ENCODE peak calls at places on chromosomes 4 and X, in seven cellular contexts. I, S, W, F, E, N and M are unnamed samples. For H3K4me1, H3K36me3 and H3K9me3, the result is how much of the 10 kb centered on the place peaks cover.

GRCh38 chrX:34875204-34875603 is 67.4 kb upstream of the FAM47B start:
- DNase-seq in F (no peak), W (peak), S (no peak), E (peak), I (no peak), N (no peak), M (no peak)

GRCh38 chr4:1991087-1991486 is 17.7 kb downstream of the NELFA start:
- DNase-seq in W (no peak), F (peak), S (no peak), I (no peak), N (no peak), E (no peak), M (no peak)

GRCh38 chr4:110944501-110944900 is 321.6 kb upstream of the PITX2 start:
- DNase-seq in N (no peak), E (no peak), F (no peak), W (no peak), S (no peak), I (no peak), M (no peak)

GRCh38 chrX:142156567-142156966 is 48.5 kb downstream of the MAGEC2 start:
- DNase-seq in I (no peak), S (no peak), F (no peak), N (no peak), W (no peak), E (no peak), M (no peak)

GRCh38 chr4:40827774-40828173 is 78.0 kb downstream of the NSUN7 start:
- DNase-seq in W (peak), S (no peak), N (no peak), F (no peak), I (no peak), E (no peak), M (no peak)

GRCh38 chrX:3520987-3521875 is 174.8 kb upstream of the MXRA5 start:
- DNase-seq in W (no peak), S (no peak), E (peak), F (no peak), I (no peak), N (no peak), M (no peak)

GRCh38 chrX:47321386-47321785 is 49.0 kb upstream of the ZNF157 start:
- DNase-seq in I (no peak), S (no peak), N (peak), W (peak), F (peak), E (peak), M (no peak)

GRCh38 chr4:141502755-141503154 is 133.6 kb upstream of the IL15 start:
- DNase-seq in N (no peak), E (no peak), W (no peak), I (no peak), S (no peak), F (no peak), M (peak)

GRCh38 chrX:15579778-15580747 is 20.7 kb downstream of the ACE2 start:
- DNase-seq in N (no peak), W (peak), I (no peak), F (no peak), E (peak), S (peak), M (peak)

GRCh38 chr4:109803924-109804571 is 2.2 kb upstream of the CFI start:
- DNase-seq in E (peak), S (peak), N (peak), W (peak), F (no peak), I (no peak), M (peak)

GRCh38 chr4:53281438-53281837 is 84.4 kb downstream of the SCFD2 start:
- DNase-seq in S (no peak), E (no peak), F (no peak), I (no peak), N (no peak), W (no peak), M (no peak)

GRCh38 chr4:112509243-112510190 is 6.5 kb downstream of the NEUROG2 start:
- DNase-seq in I (no peak), S (no peak), F (no peak), E (peak), W (no peak), N (no peak), M (no peak)

GRCh38 chr4:155376387-155377268 is at the start of gene MAP9:
- DNase-seq in W (peak), E (peak), F (peak), I (peak), N (peak), S (peak), M (peak)

GRCh38 chr4:111807556-111807955 is 337.7 kb upstream of the FAM241A start:
- DNase-seq in I (no peak), S (no peak), F (no peak), W (no peak), N (no peak), E (no peak), M (no peak)

GRCh38 chrX:19512359-19512758 is 2.9 kb downstream of the MAP3K15 start:
- DNase-seq in I (no peak), W (no peak), F (no peak), E (no peak), S (no peak), N (no peak), M (no peak)

GRCh38 chr4:56570041-56570440 is 64.5 kb downstream of the ARL9 start:
- DNase-seq in W (peak), E (peak), F (no peak), S (no peak), N (no peak), I (no peak), M (no peak)

GRCh38 chr4:37243061-37243460 is 1.5 kb upstream of the NWD2 start:
- DNase-seq in N (no peak), I (no peak), W (no peak), F (no peak), S (no peak), E (no peak), M (no peak)

GRCh38 chr4:100981447-100982204 is 365.7 kb downstream of the PPP3CA start:
- DNase-seq in W (peak), E (peak), I (peak), F (no peak), S (no peak), N (no peak), M (no peak)

GRCh38 chr4:175560628-175561027 is 251.4 kb downstream of the GPM6A start:
- DNase-seq in I (no peak), W (peak), S (no peak), N (no peak), F (no peak), E (peak), M (no peak)

GRCh38 chr4:1737666-1738065 is 16.3 kb downstream of the TACC3 start:
- DNase-seq in S (no peak), E (no peak), N (no peak), W (no peak), F (no peak), I (no peak), M (no peak)

GRCh38 chrX:134760671-134761070 is 102.4 kb upstream of the PLAC1 start:
- DNase-seq in F (no peak), S (no peak), I (no peak), W (peak), E (no peak), N (no peak), M (no peak)

GRCh38 chr4:152106781-152107321 is 346.0 kb upstream of the GATB start:
- DNase-seq in N (no peak), F (no peak), S (no peak), E (peak), W (no peak), I (no peak), M (no peak)

GRCh38 chrX:123976671-123977316 is 15.3 kb downstream of the STAG2 start:
- DNase-seq in I (no peak), W (peak), E (peak), N (no peak), F (no peak), S (no peak), M (no peak)

GRCh38 chr4:7197910-7198309 is 5.6 kb downstream of the SORCS2 start:
- DNase-seq in E (no peak), W (no peak), S (peak), F (no peak), N (no peak), I (no peak), M (peak)

GRCh38 chrX:120512627-120513026 is 43.5 kb upstream of the LAMP2 start:
- DNase-seq in E (no peak), N (no peak), F (no peak), S (no peak), W (no peak), I (no peak), M (no peak)

GRCh38 chrX:71056857-71057256 is 11.3 kb downstream of the SNX12 start:
- DNase-seq in W (no peak), I (no peak), N (no peak), E (peak), F (no peak), S (no peak), M (no peak)

GRCh38 chr4:168885416-168885815 is 124.6 kb downstream of the CBR4 start:
- DNase-seq in S (no peak), I (no peak), F (no peak), W (no peak), N (no peak), E (no peak), M (no peak)

GRCh38 chr4:168887809-168888208 is 122.2 kb downstream of the CBR4 start:
- DNase-seq in F (no peak), N (no peak), S (no peak), I (no peak), E (peak), W (no peak), M (no peak)

GRCh38 chr4:168884251-168885124 is 125.6 kb downstream of the CBR4 start:
- DNase-seq in S (no peak), W (no peak), F (no peak), N (no peak), E (no peak), I (no peak), M (no peak)

GRCh38 chr4:168888715-168889215 is 121.3 kb downstream of the CBR4 start:
- DNase-seq in W (no peak), F (no peak), N (no peak), E (no peak), I (no peak), S (no peak), M (no peak)

GRCh38 chr4:168886361-168886760 is 123.7 kb downstream of the CBR4 start:
- DNase-seq in I (no peak), W (peak), S (no peak), F (no peak), N (no peak), E (peak), M (no peak)
- H3K4me1 ChIP-seq in I (under half), W (under half), S (under half), F (half or more), N (under half), E (under half), M (under half)

GRCh38 chrX:16745102-16745501 is 25.7 kb downstream of the SYAP1 start:
- DNase-seq in F (no peak), N (no peak), W (no peak), S (no peak), I (no peak), E (no peak), M (no peak)
- H3K36me3 ChIP-seq in F (under half), N (under half), W (under half), S (under half), I (half or more), E (under half), M (under half)

GRCh38 chr4:186723207-186724047 is at the start of gene FAT1:
- DNase-seq in W (peak), F (peak), I (no peak), N (peak), E (peak), S (peak), M (peak)

GRCh38 chr4:186724048-186724860 is 598 bp upstream of the FAT1 start:
- DNase-seq in F (peak), W (peak), N (peak), S (peak), I (no peak), E (peak), M (no peak)

GRCh38 chr4:186717556-186717955 is 6.1 kb downstream of the FAT1 start:
- DNase-seq in I (no peak), S (no peak), F (no peak), E (no peak), W (peak), N (peak), M (no peak)

GRCh38 chr4:186722856-186723206 is 825 bp downstream of the FAT1 start:
- DNase-seq in F (no peak), I (no peak), S (no peak), E (no peak), W (no peak), N (no peak), M (no peak)

DNA sequence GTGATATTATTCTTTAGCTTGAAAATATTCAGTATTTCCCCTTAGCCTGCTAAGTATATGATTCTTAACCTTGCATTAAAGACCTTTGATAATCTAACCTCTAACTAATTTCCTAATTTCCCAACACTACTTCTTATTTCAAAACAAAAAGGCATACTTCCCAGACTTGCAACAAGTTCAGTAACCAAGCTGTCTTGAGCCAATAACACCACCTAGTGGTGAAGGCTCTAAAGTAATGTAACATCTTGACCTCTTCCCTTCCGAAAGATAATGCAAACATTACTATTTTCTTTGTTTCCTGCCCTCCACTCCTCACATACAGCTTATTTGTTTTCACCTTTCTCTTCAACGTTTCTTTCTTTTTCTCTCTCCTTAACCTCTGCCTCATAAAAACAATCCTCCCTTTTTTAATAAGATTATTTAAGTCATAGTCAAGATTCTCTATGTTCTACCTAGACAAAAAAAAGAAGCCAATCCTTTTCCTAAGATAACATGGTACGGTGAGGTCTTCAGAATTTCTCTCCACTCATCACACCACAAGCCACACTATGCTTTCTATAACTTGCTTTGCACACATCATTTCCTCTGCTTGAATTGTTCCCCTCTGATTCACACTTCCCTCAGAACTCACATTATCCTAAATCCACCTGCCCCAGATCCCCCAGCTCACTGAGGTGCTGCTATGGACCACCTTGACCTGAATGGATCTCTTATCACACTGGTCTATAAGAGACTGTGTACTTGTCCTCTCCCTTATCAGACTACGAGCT is 3.5 kb downstream of the FAT1 start:
- DNase-seq in I (no peak), F (no peak), S (no peak), N (no peak), E (peak), W (peak), M (peak)
- H3K9me3 ChIP-seq in I (under half), F (under half), S (under half), N (under half), E (under half), W (under half), M (under half)

GRCh38 chr4:75101906-75102888 is 169.3 kb downstream of the PARM1 start:
- DNase-seq in I (no peak), N (no peak), W (no peak), S (no peak), F (no peak), E (no peak), M (no peak)
- H3K4me1 ChIP-seq in I (under half), N (under half), W (under half), S (under half), F (under half), E (under half), M (under half)